ENCODE peak calls at places on chromosomes 2 and 18, in seven cellular contexts. O is GM03348, E is A549, F is esophagus muscularis mucosa, P is AG10803, I is GM23248, L is IMR-90. Q is an unnamed sample.

GRCh38 chr2:204533629-204534370 is 11.5 kb upstream of the PARD3B start:
- DNase-seq in O (peak; percentile 31), E (peak; percentile 33), F (no peak), P (peak; percentile 64), I (peak; percentile 63), L (peak; percentile 69), Q (peak; percentile 87)

GRCh38 chr2:18402-19271 is 27.7 kb downstream of the FAM110C start:
- DNase-seq in O (no peak), E (no peak), F (no peak), P (no peak), I (no peak), L (no peak), Q (no peak)

GRCh38 chr18:36899289-36899688 is 70.4 kb downstream of the KIAA1328 start:
- DNase-seq in O (no peak), E (peak; percentile 55), F (no peak), P (no peak), I (peak; percentile 2), L (peak; percentile 27), Q (peak; percentile 39)

GRCh38 chr2:28750316-28751101 is 1.1 kb upstream of the PPP1CB start:
- DNase-seq in O (peak; percentile 30), E (peak; percentile 23), F (no peak), P (peak; percentile 40), I (peak; percentile 84), L (peak; percentile 50), Q (peak; percentile 43)

GRCh38 chr2:199456383-199457146 is 1.2 kb downstream of the SATB2 start:
- DNase-seq in O (no peak), E (no peak), F (no peak), P (no peak), I (peak; percentile 34), L (no peak), Q (no peak)

GRCh38 chr2:86518498-86518897 is 44.7 kb downstream of the CHMP3 start:
- DNase-seq in O (peak; percentile 14), E (peak; percentile 32), F (no peak), P (peak; percentile 14), I (peak; percentile 38), L (no peak), Q (peak; percentile 32)

GRCh38 chr18:58093311-58093790 is 49.3 kb downstream of the NEDD4L start:
- DNase-seq in O (no peak), E (no peak), F (no peak), P (no peak), I (no peak), L (no peak), Q (no peak)

GRCh38 chr2:125106710-125107109 is 1081.6 kb downstream of the CNTNAP5 start:
- DNase-seq in O (no peak), E (no peak), F (no peak), P (no peak), I (no peak), L (no peak), Q (no peak)

GRCh38 chr2:43340066-43340465 is 113.7 kb upstream of the ZFP36L2 start:
- DNase-seq in O (peak; percentile 84), E (no peak), F (no peak), P (peak; percentile 88), I (peak; percentile 83), L (peak; percentile 78), Q (peak; percentile 66)

GRCh38 chr18:24071029-24071428 is 56.5 kb downstream of the TTC39C start:
- DNase-seq in O (no peak), E (no peak), F (peak; percentile 14), P (no peak), I (no peak), L (no peak), Q (no peak)